ENCODE peak calls at places on chromosomes 11 and 22, in four cellular contexts. One of them, this sample, is unnamed.

GRCh38 chr11:16194566-16194965 is 161.8 kb downstream of the SOX6 start:
- DNase-seq in K562: no peak
- DNase-seq in endothelial cell of umbilical vein: peak
- DNase-seq in GM12878: no peak
- DNase-seq in this sample: peak

GRCh38 chr22:38016182-38017078 is 32.1 kb upstream of the SOX10 start:
- DNase-seq in endothelial cell of umbilical vein: peak
- DNase-seq in GM12878: no peak
- DNase-seq in K562: no peak
- DNase-seq in this sample: peak

GRCh38 chr11:68664141-68664540 is 20.2 kb upstream of the GAL start:
- DNase-seq in endothelial cell of umbilical vein: no peak
- DNase-seq in K562: no peak
- DNase-seq in GM12878: no peak
- DNase-seq in this sample: no peak

GRCh38 chr11:73366265-73366610 is 10.0 kb upstream of the RELT start:
- DNase-seq in GM12878: no peak
- DNase-seq in K562: no peak
- DNase-seq in endothelial cell of umbilical vein: no peak
- DNase-seq in this sample: no peak

GRCh38 chr11:101180481-101180880 is 50.9 kb upstream of the PGR start:
- DNase-seq in K562: no peak
- DNase-seq in endothelial cell of umbilical vein: no peak
- DNase-seq in GM12878: no peak
- DNase-seq in this sample: no peak

GRCh38 chr11:96567193-96567592 is 177.4 kb downstream of the JRKL start:
- DNase-seq in endothelial cell of umbilical vein: no peak
- DNase-seq in GM12878: no peak
- DNase-seq in K562: no peak
- DNase-seq in this sample: no peak

GRCh38 chr11:116808262-116809175 is 14.6 kb downstream of the APOA4 start:
- DNase-seq in K562: no peak
- DNase-seq in GM12878: no peak
- DNase-seq in endothelial cell of umbilical vein: no peak
- DNase-seq in this sample: peak

GRCh38 chr22:35872451-35872850 is 154.8 kb downstream of the APOL5 start:
- DNase-seq in K562: no peak
- DNase-seq in endothelial cell of umbilical vein: no peak
- DNase-seq in GM12878: no peak
- DNase-seq in this sample: no peak

GRCh38 chr11:61037694-61038093 is 64.6 kb upstream of the CD5 start:
- DNase-seq in GM12878: no peak
- DNase-seq in endothelial cell of umbilical vein: no peak
- DNase-seq in K562: no peak
- DNase-seq in this sample: no peak

GRCh38 chr22:31829505-31829904 is 75.7 kb downstream of the DEPDC5 start:
- DNase-seq in GM12878: peak
- DNase-seq in K562: peak
- DNase-seq in endothelial cell of umbilical vein: peak
- DNase-seq in this sample: peak

GRCh38 chr11:93783767-93784151 is 323 bp upstream of the MED17 start:
- DNase-seq in GM12878: no peak
- DNase-seq in K562: no peak
- DNase-seq in endothelial cell of umbilical vein: no peak
- DNase-seq in this sample: no peak

GRCh38 chr22:29309332-29310064 is 3.0 kb downstream of the GAS2L1 start:
- DNase-seq in endothelial cell of umbilical vein: peak
- DNase-seq in GM12878: no peak
- DNase-seq in K562: no peak
- DNase-seq in this sample: no peak

GRCh38 chr22:35600466-35600865 is 16.7 kb downstream of the MB start:
- DNase-seq in GM12878: no peak
- DNase-seq in K562: no peak
- DNase-seq in endothelial cell of umbilical vein: no peak
- DNase-seq in this sample: no peak

GRCh38 chr22:44325718-44326548 is 13.2 kb upstream of the SHISAL1 start:
- DNase-seq in K562: no peak
- DNase-seq in GM12878: no peak
- DNase-seq in endothelial cell of umbilical vein: peak
- DNase-seq in this sample: peak

GRCh38 chr22:48449466-48450187 is 1378.0 kb downstream of the BRD1 start:
- DNase-seq in K562: no peak
- DNase-seq in GM12878: no peak
- DNase-seq in endothelial cell of umbilical vein: no peak
- DNase-seq in this sample: no peak

GRCh38 chr11:10666556-10666955 is 27.0 kb downstream of the IRAG1 start:
- DNase-seq in endothelial cell of umbilical vein: no peak
- DNase-seq in GM12878: no peak
- DNase-seq in K562: peak
- DNase-seq in this sample: peak

GRCh38 chr11:540583-541432 is 3.5 kb downstream of the LRRC56 start:
- DNase-seq in GM12878: no peak
- DNase-seq in K562: no peak
- DNase-seq in endothelial cell of umbilical vein: no peak
- DNase-seq in this sample: no peak

GRCh38 chr11:538431-539051 is 1.2 kb downstream of the LRRC56 start:
- DNase-seq in GM12878: no peak
- DNase-seq in K562: no peak
- DNase-seq in endothelial cell of umbilical vein: no peak
- DNase-seq in this sample: no peak

GRCh38 chr11:544817-545166 is 7.5 kb downstream of the LRRC56 start:
- DNase-seq in GM12878: no peak
- DNase-seq in K562: no peak
- DNase-seq in endothelial cell of umbilical vein: no peak
- DNase-seq in this sample: no peak

GRCh38 chr11:539971-540481 is 2.7 kb downstream of the LRRC56 start:
- DNase-seq in K562: no peak
- DNase-seq in endothelial cell of umbilical vein: no peak
- DNase-seq in GM12878: no peak
- DNase-seq in this sample: no peak

GRCh38 chr11:541433-541885 is 4.1 kb downstream of the LRRC56 start:
- DNase-seq in GM12878: no peak
- DNase-seq in endothelial cell of umbilical vein: no peak
- DNase-seq in K562: no peak
- DNase-seq in this sample: no peak
- TF ChIP-seq FOS in GM12878: no peak
- TF ChIP-seq FOS in endothelial cell of umbilical vein: no peak
- TF ChIP-seq FOS in K562: no peak
- TF ChIP-seq FOS in this sample: no peak

DNA sequence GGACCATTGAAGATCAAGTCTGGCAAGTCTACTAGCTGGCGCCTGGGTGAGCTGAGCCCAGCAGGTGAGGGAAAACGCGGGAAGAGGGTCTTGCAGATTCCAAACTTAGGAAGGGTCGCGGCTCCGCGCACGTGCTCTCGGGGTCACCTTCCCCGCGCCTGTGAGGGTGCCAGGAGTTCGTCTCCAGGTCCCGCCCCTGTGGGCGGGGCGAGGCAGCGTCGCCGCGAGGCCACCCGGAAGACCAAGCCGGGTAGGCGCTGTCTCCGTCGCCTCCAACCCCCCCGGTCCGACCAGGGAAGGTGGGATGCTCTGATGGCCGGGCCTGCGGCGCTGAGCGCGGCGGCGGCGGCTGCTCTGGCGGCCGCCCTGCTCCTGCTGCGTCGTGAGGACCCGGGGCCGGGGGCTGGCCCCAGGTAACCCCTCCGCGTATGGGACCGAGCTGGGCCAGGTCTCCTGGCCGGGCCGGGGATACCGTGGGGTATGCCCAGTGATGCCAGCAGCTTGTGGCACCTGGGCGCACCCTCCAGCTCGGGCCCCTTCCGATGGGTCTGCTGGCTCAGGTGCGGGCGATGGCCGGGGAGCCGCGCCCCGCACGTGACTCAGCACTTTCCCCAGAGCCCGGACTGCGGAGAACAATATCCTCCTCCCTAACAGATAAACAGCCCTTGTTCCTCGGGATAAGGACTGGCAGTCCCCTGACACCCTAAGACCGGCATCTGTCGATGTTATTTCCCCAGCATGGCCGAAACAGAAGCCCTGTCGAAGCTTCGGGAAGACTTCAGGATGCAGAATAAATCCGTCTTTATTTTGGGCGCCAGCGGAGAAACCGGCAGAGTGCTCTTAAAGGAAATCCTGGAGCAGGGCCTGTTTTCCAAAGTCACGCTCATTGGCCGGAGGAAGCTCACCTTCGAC is at the start of gene HTATIP2:
- DNase-seq in K562: peak
- DNase-seq in GM12878: no peak
- DNase-seq in endothelial cell of umbilical vein: peak
- DNase-seq in this sample: peak
- TF ChIP-seq FOS in K562: no peak
- TF ChIP-seq FOS in GM12878: no peak
- TF ChIP-seq FOS in endothelial cell of umbilical vein: no peak
- TF ChIP-seq FOS in this sample: no peak

DNA sequence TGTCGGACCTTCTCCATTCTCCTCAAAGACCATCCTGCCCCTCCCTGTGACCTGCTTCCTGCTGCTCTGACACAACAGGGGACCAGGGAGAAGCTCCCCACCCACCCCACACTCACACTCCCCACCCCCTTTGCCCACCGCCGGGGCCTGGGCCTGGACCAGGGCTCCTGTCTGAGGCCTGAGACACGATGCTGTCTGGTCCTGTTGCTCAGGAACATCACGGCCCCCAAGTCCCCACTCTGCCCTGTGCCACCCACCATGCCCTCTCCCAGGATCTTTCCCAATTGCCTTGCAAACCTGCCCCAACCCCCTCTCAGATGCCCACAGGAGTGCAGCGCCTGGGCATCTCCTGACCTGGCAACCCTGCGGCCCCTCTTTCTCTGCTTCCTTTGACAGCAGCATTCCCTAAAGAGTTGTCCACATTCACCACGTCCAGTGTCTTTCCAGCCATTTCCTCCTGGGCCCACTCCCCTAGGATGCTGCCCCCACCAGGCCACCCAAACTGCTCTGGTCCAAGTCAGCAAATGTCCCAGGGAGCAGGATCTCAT is 10.8 kb downstream of the CSF2RB start:
- DNase-seq in GM12878: no peak
- DNase-seq in endothelial cell of umbilical vein: no peak
- DNase-seq in K562: no peak
- DNase-seq in this sample: no peak
- TF ChIP-seq FOS in GM12878: no peak
- TF ChIP-seq FOS in endothelial cell of umbilical vein: no peak
- TF ChIP-seq FOS in K562: no peak
- TF ChIP-seq FOS in this sample: no peak

GRCh38 chr11:119909495-119909894 is 180.5 kb upstream of the NECTIN1 start:
- DNase-seq in endothelial cell of umbilical vein: no peak
- DNase-seq in K562: no peak
- DNase-seq in GM12878: no peak
- DNase-seq in this sample: no peak

GRCh38 chr11:119907122-119907933 is 178.3 kb upstream of the NECTIN1 start:
- DNase-seq in K562: no peak
- DNase-seq in GM12878: no peak
- DNase-seq in endothelial cell of umbilical vein: no peak
- DNase-seq in this sample: no peak

GRCh38 chr11:119906376-119906775 is 177.4 kb upstream of the NECTIN1 start:
- DNase-seq in GM12878: no peak
- DNase-seq in endothelial cell of umbilical vein: no peak
- DNase-seq in K562: no peak
- DNase-seq in this sample: no peak

GRCh38 chr11:119909077-119909476 is 180.1 kb upstream of the NECTIN1 start:
- DNase-seq in endothelial cell of umbilical vein: no peak
- DNase-seq in K562: no peak
- DNase-seq in GM12878: no peak
- DNase-seq in this sample: no peak

GRCh38 chr11:119907934-119908760 is 179.1 kb upstream of the NECTIN1 start:
- DNase-seq in K562: no peak
- DNase-seq in endothelial cell of umbilical vein: no peak
- DNase-seq in GM12878: no peak
- DNase-seq in this sample: no peak
- TF ChIP-seq FOS in K562: no peak
- TF ChIP-seq FOS in endothelial cell of umbilical vein: no peak
- TF ChIP-seq FOS in GM12878: no peak
- TF ChIP-seq FOS in this sample: no peak

DNA sequence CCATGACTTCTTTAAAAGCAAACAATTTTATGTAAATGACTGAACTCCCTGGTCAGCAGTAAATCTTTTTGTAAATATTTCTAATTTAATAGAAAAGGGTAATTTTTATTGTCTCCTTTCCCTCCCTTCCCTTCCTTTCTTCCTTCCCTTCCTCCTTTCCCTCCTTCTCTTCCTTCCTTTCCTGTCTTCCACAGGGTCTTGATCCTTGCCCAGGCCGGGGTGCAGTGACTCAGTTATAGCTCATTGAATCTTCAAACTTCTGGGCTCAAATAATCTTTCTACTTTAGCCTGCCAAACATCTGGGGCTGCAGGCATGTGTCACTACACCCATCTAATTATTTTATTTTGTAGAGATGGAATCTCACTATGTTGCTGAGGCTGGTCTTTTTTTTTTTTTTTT is 21.3 kb downstream of the IPO7 start:
- DNase-seq in K562: no peak
- DNase-seq in GM12878: no peak
- DNase-seq in endothelial cell of umbilical vein: no peak
- DNase-seq in this sample: peak
- TF ChIP-seq FOS in K562: no peak
- TF ChIP-seq FOS in GM12878: no peak
- TF ChIP-seq FOS in endothelial cell of umbilical vein: no peak
- TF ChIP-seq FOS in this sample: no peak

DNA sequence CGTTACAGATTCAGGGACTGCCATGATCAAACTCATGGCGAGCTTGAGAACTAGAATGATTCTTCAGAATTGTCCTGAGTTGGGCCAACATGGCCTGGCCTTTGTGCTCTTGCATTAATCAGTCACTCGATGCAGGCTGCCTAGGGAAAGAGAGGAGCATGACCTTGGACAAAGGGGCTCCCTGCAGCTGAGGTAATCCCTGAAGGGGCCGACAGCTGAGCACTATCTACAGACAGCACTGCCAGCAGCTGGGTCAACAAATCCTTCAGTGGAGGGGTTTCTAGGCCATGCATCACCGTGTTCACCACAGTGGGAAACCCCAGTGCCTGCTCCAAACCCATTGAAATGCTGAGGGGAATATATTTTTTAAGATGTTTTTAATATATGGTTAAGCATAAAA is 159.5 kb upstream of the POU2AF2 start:
- DNase-seq in K562: no peak
- DNase-seq in endothelial cell of umbilical vein: no peak
- DNase-seq in GM12878: no peak
- DNase-seq in this sample: no peak
- TF ChIP-seq FOS in K562: no peak
- TF ChIP-seq FOS in endothelial cell of umbilical vein: no peak
- TF ChIP-seq FOS in GM12878: no peak
- TF ChIP-seq FOS in this sample: no peak

GRCh38 chr11:74909812-74910211 is 39.1 kb downstream of the XRRA1 start:
- DNase-seq in K562: no peak
- DNase-seq in endothelial cell of umbilical vein: no peak
- DNase-seq in GM12878: no peak
- DNase-seq in this sample: no peak
- TF ChIP-seq FOS in K562: no peak
- TF ChIP-seq FOS in endothelial cell of umbilical vein: no peak
- TF ChIP-seq FOS in GM12878: no peak
- TF ChIP-seq FOS in this sample: no peak